ENCODE peak calls at places on chromosome 7, in ten cellular contexts. One of them, this sample, is unnamed.

GRCh38 chr7:117176311-117176710 is 146.5 kb downstream of the WNT2 start:
- DNase-seq in cardiac muscle cell: no peak
- DNase-seq in Daoy: no peak
- DNase-seq in HTR-8/SVneo: no peak
- DNase-seq in stimulated activated CD4-positive, alpha-beta T cell treated with anti-CD3 and anti-CD28 coated beads, Interleukin-12 subunit alpha, Interleukin-12 subunit beta, amount 100 ng/mL, for 48 hours: no peak
- DNase-seq in EL: no peak
- DNase-seq in stomach: no peak
- DNase-seq in naive B cell: no peak
- DNase-seq in CD4-positive, alpha-beta T cell: no peak
- DNase-seq in body of pancreas: no peak
- DNase-seq in this sample: no peak

GRCh38 chr7:1698951-1699350 is 28.9 kb downstream of the ELFN1 start:
- DNase-seq in EL: no peak
- DNase-seq in body of pancreas: no peak
- DNase-seq in stimulated activated CD4-positive, alpha-beta T cell treated with anti-CD3 and anti-CD28 coated beads, Interleukin-12 subunit alpha, Interleukin-12 subunit beta, amount 100 ng/mL, for 48 hours: no peak
- DNase-seq in cardiac muscle cell: no peak
- DNase-seq in Daoy: no peak
- DNase-seq in naive B cell: no peak
- DNase-seq in HTR-8/SVneo: no peak
- DNase-seq in CD4-positive, alpha-beta T cell: no peak
- DNase-seq in stomach: no peak
- DNase-seq in this sample: no peak

GRCh38 chr7:44949315-44949714 is 29.5 kb downstream of the MYO1G start:
- DNase-seq in HTR-8/SVneo: no peak
- DNase-seq in stomach: no peak
- DNase-seq in cardiac muscle cell: no peak
- DNase-seq in naive B cell: no peak
- DNase-seq in CD4-positive, alpha-beta T cell: no peak
- DNase-seq in EL: no peak
- DNase-seq in Daoy: no peak
- DNase-seq in body of pancreas: no peak
- DNase-seq in stimulated activated CD4-positive, alpha-beta T cell treated with anti-CD3 and anti-CD28 coated beads, Interleukin-12 subunit alpha, Interleukin-12 subunit beta, amount 100 ng/mL, for 48 hours: no peak
- DNase-seq in this sample: no peak

GRCh38 chr7:25259487-25260243 is 31.4 kb upstream of the NPVF start:
- DNase-seq in naive B cell: peak
- DNase-seq in CD4-positive, alpha-beta T cell: peak
- DNase-seq in stomach: peak
- DNase-seq in EL: peak
- DNase-seq in HTR-8/SVneo: peak
- DNase-seq in body of pancreas: peak
- DNase-seq in stimulated activated CD4-positive, alpha-beta T cell treated with anti-CD3 and anti-CD28 coated beads, Interleukin-12 subunit alpha, Interleukin-12 subunit beta, amount 100 ng/mL, for 48 hours: peak
- DNase-seq in cardiac muscle cell: peak
- DNase-seq in Daoy: peak
- DNase-seq in this sample: peak

GRCh38 chr7:156932006-156932405 is 17.5 kb upstream of the NOM1 start:
- DNase-seq in cardiac muscle cell: peak
- DNase-seq in CD4-positive, alpha-beta T cell: no peak
- DNase-seq in body of pancreas: no peak
- DNase-seq in naive B cell: no peak
- DNase-seq in stomach: no peak
- DNase-seq in stimulated activated CD4-positive, alpha-beta T cell treated with anti-CD3 and anti-CD28 coated beads, Interleukin-12 subunit alpha, Interleukin-12 subunit beta, amount 100 ng/mL, for 48 hours: no peak
- DNase-seq in HTR-8/SVneo: no peak
- DNase-seq in Daoy: no peak
- DNase-seq in EL: peak
- DNase-seq in this sample: no peak

GRCh38 chr7:80284848-80285247 is 150.2 kb downstream of the GNAI1 start:
- DNase-seq in CD4-positive, alpha-beta T cell: no peak
- DNase-seq in stomach: no peak
- DNase-seq in cardiac muscle cell: peak
- DNase-seq in HTR-8/SVneo: no peak
- DNase-seq in stimulated activated CD4-positive, alpha-beta T cell treated with anti-CD3 and anti-CD28 coated beads, Interleukin-12 subunit alpha, Interleukin-12 subunit beta, amount 100 ng/mL, for 48 hours: no peak
- DNase-seq in EL: peak
- DNase-seq in Daoy: peak
- DNase-seq in body of pancreas: no peak
- DNase-seq in naive B cell: no peak
- DNase-seq in this sample: no peak

GRCh38 chr7:116322541-116322940 is 112.2 kb downstream of the TES start:
- DNase-seq in EL: peak
- DNase-seq in HTR-8/SVneo: no peak
- DNase-seq in stimulated activated CD4-positive, alpha-beta T cell treated with anti-CD3 and anti-CD28 coated beads, Interleukin-12 subunit alpha, Interleukin-12 subunit beta, amount 100 ng/mL, for 48 hours: no peak
- DNase-seq in CD4-positive, alpha-beta T cell: no peak
- DNase-seq in Daoy: no peak
- DNase-seq in body of pancreas: no peak
- DNase-seq in stomach: no peak
- DNase-seq in naive B cell: no peak
- DNase-seq in cardiac muscle cell: no peak
- DNase-seq in this sample: no peak

GRCh38 chr7:107850671-107851070 is 40.3 kb upstream of the DLD start:
- DNase-seq in body of pancreas: no peak
- DNase-seq in cardiac muscle cell: peak
- DNase-seq in EL: no peak
- DNase-seq in stomach: no peak
- DNase-seq in stimulated activated CD4-positive, alpha-beta T cell treated with anti-CD3 and anti-CD28 coated beads, Interleukin-12 subunit alpha, Interleukin-12 subunit beta, amount 100 ng/mL, for 48 hours: no peak
- DNase-seq in CD4-positive, alpha-beta T cell: no peak
- DNase-seq in Daoy: no peak
- DNase-seq in HTR-8/SVneo: no peak
- DNase-seq in naive B cell: no peak
- DNase-seq in this sample: no peak

GRCh38 chr7:28890137-28890536 is 68.0 kb downstream of the TRIL start:
- DNase-seq in cardiac muscle cell: no peak
- DNase-seq in HTR-8/SVneo: no peak
- DNase-seq in stomach: no peak
- DNase-seq in naive B cell: no peak
- DNase-seq in body of pancreas: no peak
- DNase-seq in stimulated activated CD4-positive, alpha-beta T cell treated with anti-CD3 and anti-CD28 coated beads, Interleukin-12 subunit alpha, Interleukin-12 subunit beta, amount 100 ng/mL, for 48 hours: no peak
- DNase-seq in EL: no peak
- DNase-seq in CD4-positive, alpha-beta T cell: no peak
- DNase-seq in Daoy: no peak
- DNase-seq in this sample: no peak

GRCh38 chr7:17239046-17239445 is 59.4 kb upstream of the AHR start:
- DNase-seq in naive B cell: no peak
- DNase-seq in CD4-positive, alpha-beta T cell: no peak
- DNase-seq in body of pancreas: no peak
- DNase-seq in HTR-8/SVneo: no peak
- DNase-seq in EL: peak
- DNase-seq in Daoy: peak
- DNase-seq in stimulated activated CD4-positive, alpha-beta T cell treated with anti-CD3 and anti-CD28 coated beads, Interleukin-12 subunit alpha, Interleukin-12 subunit beta, amount 100 ng/mL, for 48 hours: no peak
- DNase-seq in stomach: no peak
- DNase-seq in cardiac muscle cell: peak
- DNase-seq in this sample: no peak

GRCh38 chr7:131620673-131621609 is 64.5 kb upstream of the PODXL start:
- DNase-seq in HTR-8/SVneo: no peak
- DNase-seq in EL: no peak
- DNase-seq in stomach: no peak
- DNase-seq in CD4-positive, alpha-beta T cell: no peak
- DNase-seq in naive B cell: no peak
- DNase-seq in stimulated activated CD4-positive, alpha-beta T cell treated with anti-CD3 and anti-CD28 coated beads, Interleukin-12 subunit alpha, Interleukin-12 subunit beta, amount 100 ng/mL, for 48 hours: no peak
- DNase-seq in Daoy: peak
- DNase-seq in body of pancreas: no peak
- DNase-seq in cardiac muscle cell: peak
- DNase-seq in this sample: no peak

GRCh38 chr7:256981-257646 is 32.9 kb upstream of the FOXL3 start:
- DNase-seq in body of pancreas: no peak
- DNase-seq in CD4-positive, alpha-beta T cell: no peak
- DNase-seq in Daoy: no peak
- DNase-seq in EL: no peak
- DNase-seq in cardiac muscle cell: no peak
- DNase-seq in stimulated activated CD4-positive, alpha-beta T cell treated with anti-CD3 and anti-CD28 coated beads, Interleukin-12 subunit alpha, Interleukin-12 subunit beta, amount 100 ng/mL, for 48 hours: no peak
- DNase-seq in HTR-8/SVneo: no peak
- DNase-seq in stomach: no peak
- DNase-seq in naive B cell: no peak
- DNase-seq in this sample: no peak

GRCh38 chr7:117621075-117621474 is 141.2 kb downstream of the CFTR start:
- DNase-seq in stomach: no peak
- DNase-seq in Daoy: no peak
- DNase-seq in EL: no peak
- DNase-seq in stimulated activated CD4-positive, alpha-beta T cell treated with anti-CD3 and anti-CD28 coated beads, Interleukin-12 subunit alpha, Interleukin-12 subunit beta, amount 100 ng/mL, for 48 hours: no peak
- DNase-seq in CD4-positive, alpha-beta T cell: no peak
- DNase-seq in HTR-8/SVneo: no peak
- DNase-seq in naive B cell: no peak
- DNase-seq in cardiac muscle cell: no peak
- DNase-seq in body of pancreas: no peak
- DNase-seq in this sample: no peak

GRCh38 chr7:44172352-44172751 is 16.9 kb downstream of the GCK start:
- DNase-seq in stimulated activated CD4-positive, alpha-beta T cell treated with anti-CD3 and anti-CD28 coated beads, Interleukin-12 subunit alpha, Interleukin-12 subunit beta, amount 100 ng/mL, for 48 hours: no peak
- DNase-seq in cardiac muscle cell: no peak
- DNase-seq in HTR-8/SVneo: no peak
- DNase-seq in stomach: no peak
- DNase-seq in body of pancreas: no peak
- DNase-seq in naive B cell: no peak
- DNase-seq in CD4-positive, alpha-beta T cell: no peak
- DNase-seq in Daoy: no peak
- DNase-seq in EL: no peak
- DNase-seq in this sample: no peak

GRCh38 chr7:102044984-102045673 is 227.7 kb downstream of the CUX1 start:
- DNase-seq in stimulated activated CD4-positive, alpha-beta T cell treated with anti-CD3 and anti-CD28 coated beads, Interleukin-12 subunit alpha, Interleukin-12 subunit beta, amount 100 ng/mL, for 48 hours: no peak
- DNase-seq in naive B cell: no peak
- DNase-seq in EL: peak
- DNase-seq in Daoy: peak
- DNase-seq in cardiac muscle cell: peak
- DNase-seq in body of pancreas: no peak
- DNase-seq in HTR-8/SVneo: peak
- DNase-seq in CD4-positive, alpha-beta T cell: no peak
- DNase-seq in stomach: peak
- DNase-seq in this sample: no peak

GRCh38 chr7:127666602-127667001 is 14.6 kb downstream of the SND1 start:
- DNase-seq in HTR-8/SVneo: no peak
- DNase-seq in cardiac muscle cell: no peak
- DNase-seq in stimulated activated CD4-positive, alpha-beta T cell treated with anti-CD3 and anti-CD28 coated beads, Interleukin-12 subunit alpha, Interleukin-12 subunit beta, amount 100 ng/mL, for 48 hours: no peak
- DNase-seq in CD4-positive, alpha-beta T cell: no peak
- DNase-seq in EL: peak
- DNase-seq in stomach: no peak
- DNase-seq in naive B cell: no peak
- DNase-seq in body of pancreas: no peak
- DNase-seq in Daoy: no peak
- DNase-seq in this sample: no peak

GRCh38 chr7:155344618-155345433 is 47.1 kb downstream of the INSIG1 start:
- DNase-seq in EL: peak
- DNase-seq in naive B cell: peak
- DNase-seq in body of pancreas: peak
- DNase-seq in cardiac muscle cell: peak
- DNase-seq in stimulated activated CD4-positive, alpha-beta T cell treated with anti-CD3 and anti-CD28 coated beads, Interleukin-12 subunit alpha, Interleukin-12 subunit beta, amount 100 ng/mL, for 48 hours: peak
- DNase-seq in HTR-8/SVneo: peak
- DNase-seq in Daoy: peak
- DNase-seq in CD4-positive, alpha-beta T cell: peak
- DNase-seq in stomach: peak
- DNase-seq in this sample: peak

GRCh38 chr7:43199761-43200160 is 87.3 kb downstream of the HECW1 start:
- DNase-seq in stomach: no peak
- DNase-seq in naive B cell: no peak
- DNase-seq in cardiac muscle cell: peak
- DNase-seq in CD4-positive, alpha-beta T cell: no peak
- DNase-seq in EL: peak
- DNase-seq in HTR-8/SVneo: no peak
- DNase-seq in Daoy: no peak
- DNase-seq in stimulated activated CD4-positive, alpha-beta T cell treated with anti-CD3 and anti-CD28 coated beads, Interleukin-12 subunit alpha, Interleukin-12 subunit beta, amount 100 ng/mL, for 48 hours: no peak
- DNase-seq in body of pancreas: no peak
- DNase-seq in this sample: no peak

GRCh38 chr7:39937366-39938153 is 12.5 kb upstream of the CDK13 start:
- DNase-seq in EL: no peak
- DNase-seq in Daoy: no peak
- DNase-seq in stomach: no peak
- DNase-seq in CD4-positive, alpha-beta T cell: no peak
- DNase-seq in naive B cell: no peak
- DNase-seq in cardiac muscle cell: no peak
- DNase-seq in stimulated activated CD4-positive, alpha-beta T cell treated with anti-CD3 and anti-CD28 coated beads, Interleukin-12 subunit alpha, Interleukin-12 subunit beta, amount 100 ng/mL, for 48 hours: no peak
- DNase-seq in body of pancreas: no peak
- DNase-seq in HTR-8/SVneo: no peak
- DNase-seq in this sample: no peak

GRCh38 chr7:111380945-111381344 is 181.3 kb downstream of the IMMP2L start:
- DNase-seq in stimulated activated CD4-positive, alpha-beta T cell treated with anti-CD3 and anti-CD28 coated beads, Interleukin-12 subunit alpha, Interleukin-12 subunit beta, amount 100 ng/mL, for 48 hours: no peak
- DNase-seq in HTR-8/SVneo: no peak
- DNase-seq in naive B cell: no peak
- DNase-seq in EL: no peak
- DNase-seq in body of pancreas: no peak
- DNase-seq in CD4-positive, alpha-beta T cell: no peak
- DNase-seq in stomach: no peak
- DNase-seq in cardiac muscle cell: no peak
- DNase-seq in Daoy: no peak
- DNase-seq in this sample: no peak

GRCh38 chr7:134834689-134835462 is 55.4 kb downstream of the CALD1 start:
- DNase-seq in HTR-8/SVneo: peak
- DNase-seq in Daoy: no peak
- DNase-seq in body of pancreas: no peak
- DNase-seq in stomach: no peak
- DNase-seq in naive B cell: no peak
- DNase-seq in CD4-positive, alpha-beta T cell: no peak
- DNase-seq in EL: peak
- DNase-seq in cardiac muscle cell: peak
- DNase-seq in stimulated activated CD4-positive, alpha-beta T cell treated with anti-CD3 and anti-CD28 coated beads, Interleukin-12 subunit alpha, Interleukin-12 subunit beta, amount 100 ng/mL, for 48 hours: no peak
- DNase-seq in this sample: no peak

GRCh38 chr7:131525820-131526219 is 30.6 kb downstream of the PODXL start:
- DNase-seq in naive B cell: no peak
- DNase-seq in stomach: no peak
- DNase-seq in stimulated activated CD4-positive, alpha-beta T cell treated with anti-CD3 and anti-CD28 coated beads, Interleukin-12 subunit alpha, Interleukin-12 subunit beta, amount 100 ng/mL, for 48 hours: no peak
- DNase-seq in cardiac muscle cell: no peak
- DNase-seq in Daoy: no peak
- DNase-seq in CD4-positive, alpha-beta T cell: no peak
- DNase-seq in body of pancreas: no peak
- DNase-seq in EL: no peak
- DNase-seq in HTR-8/SVneo: no peak
- DNase-seq in this sample: no peak

GRCh38 chr7:83267141-83267631 is 104.5 kb upstream of the PCLO start:
- DNase-seq in naive B cell: no peak
- DNase-seq in HTR-8/SVneo: peak
- DNase-seq in stomach: no peak
- DNase-seq in cardiac muscle cell: peak
- DNase-seq in CD4-positive, alpha-beta T cell: no peak
- DNase-seq in Daoy: no peak
- DNase-seq in stimulated activated CD4-positive, alpha-beta T cell treated with anti-CD3 and anti-CD28 coated beads, Interleukin-12 subunit alpha, Interleukin-12 subunit beta, amount 100 ng/mL, for 48 hours: no peak
- DNase-seq in body of pancreas: no peak
- DNase-seq in EL: no peak
- DNase-seq in this sample: no peak

GRCh38 chr7:98870807-98871491 is 1.1 kb upstream of the TMEM130 start:
- DNase-seq in stomach: no peak
- DNase-seq in stimulated activated CD4-positive, alpha-beta T cell treated with anti-CD3 and anti-CD28 coated beads, Interleukin-12 subunit alpha, Interleukin-12 subunit beta, amount 100 ng/mL, for 48 hours: no peak
- DNase-seq in HTR-8/SVneo: no peak
- DNase-seq in naive B cell: no peak
- DNase-seq in body of pancreas: no peak
- DNase-seq in EL: no peak
- DNase-seq in CD4-positive, alpha-beta T cell: no peak
- DNase-seq in Daoy: no peak
- DNase-seq in cardiac muscle cell: no peak
- DNase-seq in this sample: no peak

GRCh38 chr7:111126987-111127386 is 36.1 kb downstream of the LRRN3 start:
- DNase-seq in stomach: no peak
- DNase-seq in body of pancreas: no peak
- DNase-seq in naive B cell: no peak
- DNase-seq in cardiac muscle cell: peak
- DNase-seq in Daoy: peak
- DNase-seq in EL: peak
- DNase-seq in HTR-8/SVneo: no peak
- DNase-seq in CD4-positive, alpha-beta T cell: no peak
- DNase-seq in stimulated activated CD4-positive, alpha-beta T cell treated with anti-CD3 and anti-CD28 coated beads, Interleukin-12 subunit alpha, Interleukin-12 subunit beta, amount 100 ng/mL, for 48 hours: no peak
- DNase-seq in this sample: no peak

GRCh38 chr7:105985250-105985649 is 22.2 kb downstream of the CDHR3 start:
- DNase-seq in stomach: no peak
- DNase-seq in EL: no peak
- DNase-seq in CD4-positive, alpha-beta T cell: no peak
- DNase-seq in Daoy: no peak
- DNase-seq in body of pancreas: no peak
- DNase-seq in naive B cell: no peak
- DNase-seq in HTR-8/SVneo: no peak
- DNase-seq in cardiac muscle cell: no peak
- DNase-seq in stimulated activated CD4-positive, alpha-beta T cell treated with anti-CD3 and anti-CD28 coated beads, Interleukin-12 subunit alpha, Interleukin-12 subunit beta, amount 100 ng/mL, for 48 hours: no peak
- DNase-seq in this sample: no peak

GRCh38 chr7:98810166-98810802 is 59.5 kb downstream of the TMEM130 start:
- DNase-seq in Daoy: peak
- DNase-seq in cardiac muscle cell: peak
- DNase-seq in HTR-8/SVneo: no peak
- DNase-seq in EL: no peak
- DNase-seq in CD4-positive, alpha-beta T cell: no peak
- DNase-seq in body of pancreas: no peak
- DNase-seq in stomach: no peak
- DNase-seq in stimulated activated CD4-positive, alpha-beta T cell treated with anti-CD3 and anti-CD28 coated beads, Interleukin-12 subunit alpha, Interleukin-12 subunit beta, amount 100 ng/mL, for 48 hours: no peak
- DNase-seq in naive B cell: no peak
- DNase-seq in this sample: no peak

GRCh38 chr7:151168022-151168786 is 710 bp upstream of the GBX1 start:
- DNase-seq in cardiac muscle cell: no peak
- DNase-seq in body of pancreas: peak
- DNase-seq in stomach: peak
- DNase-seq in Daoy: peak
- DNase-seq in naive B cell: peak
- DNase-seq in CD4-positive, alpha-beta T cell: no peak
- DNase-seq in EL: no peak
- DNase-seq in stimulated activated CD4-positive, alpha-beta T cell treated with anti-CD3 and anti-CD28 coated beads, Interleukin-12 subunit alpha, Interleukin-12 subunit beta, amount 100 ng/mL, for 48 hours: peak
- DNase-seq in HTR-8/SVneo: peak
- DNase-seq in this sample: peak